ENCODE peak calls at places on chromosome 4, in six cellular contexts. P is CD4-positive, alpha-beta T cell; G is Panc1; J is heart right ventricle; B is mammary epithelial cell; D is small intestine. Q is an unnamed sample.

GRCh38 chr4:115113382-115114106 is at the start of gene NDST4:
- DNase-seq in P (no peak), G (no peak), J (no peak), B (peak; percentile 9), D (peak; percentile 45), Q (no peak)

GRCh38 chr4:15888515-15888914 is 50.0 kb downstream of the FGFBP1 start:
- DNase-seq in P (no peak), G (no peak), J (no peak), B (no peak), D (no peak), Q (no peak)

GRCh38 chr4:124262211-124263179 is 450.0 kb downstream of the ANKRD50 start:
- DNase-seq in P (peak; percentile 5), G (peak; percentile 58), J (no peak), B (peak; percentile 64), D (peak; percentile 51), Q (peak; percentile 20)

GRCh38 chr4:86924805-86925204 is 10.0 kb upstream of the AFF1 start:
- DNase-seq in P (no peak), G (no peak), J (no peak), B (peak; percentile 42), D (no peak), Q (no peak)

GRCh38 chr4:60743654-60744053 is 456.5 kb upstream of the ADGRL3 start:
- DNase-seq in P (no peak), G (no peak), J (no peak), B (no peak), D (no peak), Q (no peak)

GRCh38 chr4:163544407-163545038 is 50.0 kb downstream of the TMA16 start:
- DNase-seq in P (peak; percentile 26), G (no peak), J (peak; percentile 48), B (no peak), D (peak; percentile 44), Q (peak; percentile 45)

GRCh38 chr4:101958547-101958946 is 168.0 kb downstream of the BANK1 start:
- DNase-seq in P (no peak), G (no peak), J (no peak), B (no peak), D (no peak), Q (no peak)

GRCh38 chr4:7341486-7342222 is 93.1 kb downstream of the PSAPL1 start:
- DNase-seq in P (no peak), G (no peak), J (no peak), B (no peak), D (no peak), Q (no peak)

GRCh38 chr4:119477412-119478053 is 151.1 kb downstream of the PDE5A start:
- DNase-seq in P (no peak), G (no peak), J (no peak), B (no peak), D (no peak), Q (no peak)

GRCh38 chr4:98828801-98829200 is 100.1 kb downstream of the EIF4E start:
- DNase-seq in P (no peak), G (no peak), J (no peak), B (peak; percentile 27), D (peak; percentile 20), Q (peak; percentile 6)

GRCh38 chr4:186666252-186666651 is 57.4 kb downstream of the FAT1 start:
- DNase-seq in P (no peak), G (no peak), J (no peak), B (no peak), D (peak; percentile 76), Q (no peak)

GRCh38 chr4:85402371-85402770 is 72.6 kb upstream of the ARHGAP24 start:
- DNase-seq in P (no peak), G (no peak), J (no peak), B (peak; percentile 39), D (no peak), Q (no peak)

GRCh38 chr4:121252224-121252806 is 88.2 kb upstream of the TNIP3 start:
- DNase-seq in P (peak; percentile 21), G (peak; percentile 42), J (peak; percentile 32), B (peak; percentile 55), D (peak; percentile 77), Q (peak; percentile 50)

GRCh38 chr4:791866-792630 is 33.9 kb downstream of the CPLX1 start:
- DNase-seq in P (peak; percentile 43), G (no peak), J (no peak), B (no peak), D (peak; percentile 47), Q (peak; percentile 36)

GRCh38 chr4:181030961-181031360 is 1212.2 kb upstream of the TENM3 start:
- DNase-seq in P (no peak), G (no peak), J (no peak), B (no peak), D (no peak), Q (no peak)

GRCh38 chr4:161010227-161010626 is 1153.6 kb downstream of the FSTL5 start:
- DNase-seq in P (no peak), G (no peak), J (no peak), B (no peak), D (no peak), Q (no peak)

GRCh38 chr4:126647320-126647719 is 985.4 kb upstream of the INTU start:
- DNase-seq in P (no peak), G (no peak), J (no peak), B (no peak), D (no peak), Q (no peak)

GRCh38 chr4:17059192-17059634 is 160.8 kb upstream of the LDB2 start:
- DNase-seq in P (no peak), G (no peak), J (peak; percentile 36), B (no peak), D (no peak), Q (no peak)

GRCh38 chr4:14524236-14524635 is 478.0 kb upstream of the CPEB2 start:
- DNase-seq in P (no peak), G (no peak), J (no peak), B (no peak), D (no peak), Q (no peak)

GRCh38 chr4:77931452-77932135 is 69.0 kb downstream of the MRPL1 start:
- DNase-seq in P (no peak), G (no peak), J (no peak), B (peak; percentile 73), D (no peak), Q (no peak)

GRCh38 chr4:73019462-73020047 is 50.0 kb downstream of the COX18 start:
- DNase-seq in P (no peak), G (peak; percentile 27), J (no peak), B (peak; percentile 19), D (peak; percentile 16), Q (peak; percentile 28)

GRCh38 chr4:80201326-80202151 is 4.2 kb downstream of the PRDM8 start:
- DNase-seq in P (peak; percentile 66), G (no peak), J (no peak), B (no peak), D (no peak), Q (peak; percentile 69)

GRCh38 chr4:84336964-84337705 is 162.0 kb downstream of the NKX6-1 start:
- DNase-seq in P (no peak), G (no peak), J (no peak), B (no peak), D (no peak), Q (no peak)

GRCh38 chr4:71235321-71236206 is 103.3 kb upstream of the SLC4A4 start:
- DNase-seq in P (no peak), G (no peak), J (no peak), B (no peak), D (no peak), Q (no peak)

GRCh38 chr4:140049924-140050681 is 103.9 kb downstream of the MAML3 start:
- DNase-seq in P (no peak), G (no peak), J (no peak), B (no peak), D (peak; percentile 31), Q (no peak)

GRCh38 chr4:13495753-13496152 is 11.6 kb upstream of the RAB28 start:
- DNase-seq in P (no peak), G (no peak), J (no peak), B (no peak), D (no peak), Q (no peak)

GRCh38 chr4:13493793-13494192 is 9.7 kb upstream of the RAB28 start:
- DNase-seq in P (no peak), G (no peak), J (no peak), B (no peak), D (no peak), Q (no peak)

GRCh38 chr4:13492752-13493151 is 8.6 kb upstream of the RAB28 start:
- DNase-seq in P (no peak), G (no peak), J (no peak), B (no peak), D (no peak), Q (no peak)

GRCh38 chr4:13496605-13497004 is 12.5 kb upstream of the RAB28 start:
- DNase-seq in P (no peak), G (no peak), J (no peak), B (no peak), D (no peak), Q (no peak)

DNA sequence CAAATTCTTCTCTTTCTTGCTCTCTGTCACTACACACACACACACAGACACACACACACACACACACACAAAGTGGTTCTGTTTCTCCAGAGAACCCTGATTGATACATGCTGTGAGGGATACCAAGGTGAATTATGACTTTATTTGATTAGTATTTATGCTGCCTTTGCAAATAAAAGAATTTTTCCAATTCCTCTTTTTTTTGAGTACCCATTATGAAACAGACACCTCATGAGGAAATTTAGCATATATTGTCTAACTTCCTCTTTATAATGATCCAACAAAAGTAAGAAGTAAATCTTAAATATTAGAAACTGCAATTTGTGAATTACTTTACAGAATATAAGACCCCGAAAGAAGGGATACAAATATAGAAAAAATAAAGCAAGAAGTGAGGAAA is 14.3 kb upstream of the RAB28 start:
- DNase-seq in P (no peak), G (no peak), J (no peak), B (no peak), D (no peak), Q (no peak)
- H3K27me3 ChIP-seq in P (peaks cover 35% of the 10 kb centered on the region), G (no peaks in the 10 kb centered on the region), J (peaks cover 29% of the 10 kb centered on the region), B (peaks cover 6% of the 10 kb centered on the region), D (peaks cover 2% of the 10 kb centered on the region), Q (no peaks in the 10 kb centered on the region)

DNA sequence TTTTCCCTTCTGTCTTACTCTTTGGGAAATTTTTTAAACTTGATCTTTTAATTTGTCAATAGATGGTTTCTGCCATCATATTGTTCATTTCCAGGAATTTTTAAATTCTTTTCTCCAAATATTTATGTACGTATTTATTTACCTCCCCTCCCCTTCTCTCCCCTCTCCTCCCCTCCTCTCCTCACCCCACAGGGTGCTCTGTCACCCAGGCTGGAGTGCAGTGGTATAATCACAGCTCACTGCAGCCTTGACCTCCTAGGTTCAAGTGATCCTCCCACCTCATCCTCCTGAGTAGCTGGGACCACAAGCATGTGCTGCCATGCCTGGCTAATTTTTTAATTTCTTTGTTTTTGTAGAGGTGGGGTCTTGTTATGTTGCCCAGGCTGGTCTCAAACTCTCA is 73.8 kb downstream of the WWC2 start:
- DNase-seq in P (no peak), G (no peak), J (no peak), B (no peak), D (no peak), Q (no peak)
- H3K27ac ChIP-seq in P (no peak overlapping the region), G (peak overlapping the region; percentile 83), J (no peak overlapping the region), B (no peak overlapping the region), D (no peak overlapping the region), Q (no peak overlapping the region)

GRCh38 chr4:152118819-152119553 is 358.2 kb upstream of the GATB start:
- DNase-seq in P (no peak), G (no peak), J (no peak), B (no peak), D (no peak), Q (no peak)
- H3K27me3 ChIP-seq in P (no peaks in the 10 kb centered on the region), G (no peaks in the 10 kb centered on the region), J (no peaks in the 10 kb centered on the region), B (no peaks in the 10 kb centered on the region), D (no peaks in the 10 kb centered on the region), Q (no peaks in the 10 kb centered on the region)

DNA sequence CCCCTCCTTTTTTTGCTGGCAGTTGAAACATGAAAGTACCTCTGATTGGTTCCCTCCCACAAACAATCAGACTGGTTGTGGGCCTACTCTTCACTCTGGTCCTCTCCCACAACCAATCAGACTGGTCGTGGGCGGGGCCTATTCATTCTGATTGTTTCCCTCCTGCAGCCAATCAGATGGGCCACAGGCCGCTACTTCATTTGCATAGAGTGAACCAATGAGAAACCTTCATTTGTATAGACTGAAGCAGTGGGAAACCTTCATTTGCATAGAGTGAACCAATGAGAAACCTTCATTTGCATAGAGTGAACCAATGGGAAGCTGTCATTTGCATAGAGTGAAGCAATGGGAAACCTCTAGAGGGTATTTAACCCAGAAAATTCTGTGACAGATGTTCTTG is 55.2 kb downstream of the TRMT44 start:
- DNase-seq in P (no peak), G (no peak), J (no peak), B (no peak), D (no peak), Q (no peak)
- H3K27ac ChIP-seq in P (no peak overlapping the region), G (no peak overlapping the region), J (no peak overlapping the region), B (no peak overlapping the region), D (no peak overlapping the region), Q (no peak overlapping the region)